ENCODE peak calls at places on chromosomes 2 and 18, in seven cellular contexts. I is nucleus accumbens; H is CD8-positive, alpha-beta memory T cell; U is RCC 7860; L is iris pigment epithelial cell; O is GM06990; V is CD8-positive, alpha-beta T cell. Q is an unnamed sample.

GRCh38 chr2:188369365-188369764 is 77.7 kb downstream of the GULP1 start:
- DNase-seq in I (peak; percentile 2), O (no peak), U (peak; percentile 31), L (peak; percentile 61), V (no peak), H (no peak), Q (peak; percentile 29)

GRCh38 chr2:194383404-194383803 is 1273.6 kb upstream of the SLC39A10 start:
- DNase-seq in I (no peak), H (no peak), V (no peak), O (no peak), U (no peak), L (no peak), Q (no peak)

GRCh38 chr2:42969231-42970150 is 177.1 kb upstream of the HAAO start:
- DNase-seq in O (no peak), I (no peak), L (peak; percentile 45), U (peak; percentile 57), H (peak; percentile 15), V (no peak), Q (peak; percentile 91)

GRCh38 chr2:75375646-75376582 is 176.6 kb upstream of the TACR1 start:
- DNase-seq in L (peak; percentile 12), V (no peak), I (peak; percentile 30), U (no peak), H (no peak), O (no peak), Q (peak; percentile 38)

GRCh38 chr2:26580751-26581150 is 60.4 kb downstream of the CIB4 start:
- DNase-seq in V (no peak), H (no peak), U (no peak), L (no peak), I (no peak), O (no peak), Q (no peak)

GRCh38 chr2:18219676-18220075 is 340.8 kb downstream of the RDH14 start:
- DNase-seq in V (no peak), I (no peak), O (no peak), L (peak; percentile 14), H (no peak), U (no peak), Q (no peak)

GRCh38 chr2:183105402-183106134 is 18.7 kb upstream of the NUP35 start:
- DNase-seq in I (no peak), V (no peak), O (no peak), H (no peak), L (peak; percentile 18), U (no peak), Q (no peak)

GRCh38 chr2:179298666-179299065 is 34.0 kb upstream of the SESTD1 start:
- DNase-seq in L (no peak), V (no peak), H (no peak), O (no peak), U (no peak), I (no peak), Q (no peak)

GRCh38 chr2:240983996-240984498 is 14.4 kb upstream of the SNED1 start:
- DNase-seq in H (peak; percentile 41), L (no peak), I (no peak), U (no peak), O (no peak), V (no peak), Q (no peak)

GRCh38 chr2:7037340-7038333 is 120.4 kb downstream of the RNF144A start:
- DNase-seq in I (peak; percentile 40), L (peak; percentile 83), U (peak; percentile 25), O (peak; percentile 31), H (peak; percentile 58), V (peak; percentile 56), Q (peak; percentile 26)

GRCh38 chr2:224871813-224872212 is 155.6 kb upstream of the CCDC195 start:
- DNase-seq in L (no peak), V (no peak), O (no peak), U (no peak), H (no peak), I (no peak), Q (no peak)

GRCh38 chr18:70334728-70335329 is 46.0 kb downstream of the SOCS6 start:
- DNase-seq in I (no peak), V (no peak), L (peak; percentile 32), O (no peak), U (no peak), H (no peak), Q (no peak)

GRCh38 chr2:153479527-153479926 is 965 bp upstream of the RPRM start:
- DNase-seq in O (no peak), L (no peak), U (no peak), H (no peak), I (no peak), V (no peak), Q (peak; percentile 1)

GRCh38 chr18:71398530-71398929 is 1109.7 kb downstream of the SOCS6 start:
- DNase-seq in V (no peak), I (peak; percentile 36), H (no peak), U (no peak), L (no peak), O (no peak), Q (peak; percentile 3)